ENCODE peak calls at places on chromosome 21, in seven cellular contexts. D is CD8-positive, alpha-beta memory T cell; H is thoracic aorta; Z is PC-9; O is H9; X is right lobe of liver; B is heart left ventricle. Q is an unnamed sample. For H3K4me1, the result is how much of the 10 kb centered on the place peaks cover.

GRCh38 chr21:25964009-25964408 is 206.6 kb downstream of the APP start:
- DNase-seq in D (no peak), H (no peak), Z (no peak), O (no peak), X (no peak), B (no peak), Q (no peak)

GRCh38 chr21:36696390-36696639 is 2.6 kb upstream of the SIM2 start:
- DNase-seq in D (no peak), H (no peak), Z (no peak), O (peak), X (no peak), B (no peak), Q (no peak)

GRCh38 chr21:9760398-9761074 is 760.8 kb upstream of the TPTE start:
- DNase-seq in D (no peak), H (no peak), Z (no peak), O (no peak), X (no peak), B (no peak), Q (no peak)

GRCh38 chr21:14850394-14850793 is 214.4 kb downstream of the NRIP1 start:
- DNase-seq in D (no peak), H (no peak), Z (no peak), O (no peak), X (no peak), B (no peak), Q (no peak)

GRCh38 chr21:42777064-42777756 is 102.1 kb downstream of the WDR4 start:
- DNase-seq in D (no peak), H (no peak), Z (no peak), O (no peak), X (peak), B (no peak), Q (no peak)

GRCh38 chr21:27201197-27201596 is 234.3 kb upstream of the ADAMTS5 start:
- DNase-seq in D (no peak), H (no peak), Z (no peak), O (no peak), X (no peak), B (no peak), Q (no peak)

GRCh38 chr21:30189763-30190162 is 23.2 kb upstream of the CLDN17 start:
- DNase-seq in D (no peak), H (no peak), Z (no peak), O (no peak), X (no peak), B (no peak), Q (no peak)

GRCh38 chr21:16800536-16800935 is 712.3 kb upstream of the CXADR start:
- DNase-seq in D (no peak), H (no peak), Z (no peak), O (no peak), X (no peak), B (no peak), Q (no peak)

GRCh38 chr21:36788116-36788515 is 89.2 kb downstream of the SIM2 start:
- DNase-seq in D (no peak), H (no peak), Z (peak), O (no peak), X (no peak), B (no peak), Q (no peak)

GRCh38 chr21:21232320-21232719 is 234.1 kb downstream of the NCAM2 start:
- DNase-seq in D (no peak), H (no peak), Z (no peak), O (no peak), X (no peak), B (no peak), Q (no peak)

GRCh38 chr21:46622226-46622625 is 13.2 kb upstream of the PRMT2 start:
- DNase-seq in D (peak), H (no peak), Z (no peak), O (no peak), X (no peak), B (peak), Q (peak)

GRCh38 chr21:25489673-25490072 is 117.6 kb downstream of the MRPL39 start:
- DNase-seq in D (no peak), H (no peak), Z (no peak), O (no peak), X (no peak), B (no peak), Q (no peak)

GRCh38 chr21:37223804-37224345 is 43.3 kb downstream of the VPS26C start:
- DNase-seq in D (no peak), H (no peak), Z (no peak), O (no peak), X (no peak), B (no peak), Q (no peak)

DNA sequence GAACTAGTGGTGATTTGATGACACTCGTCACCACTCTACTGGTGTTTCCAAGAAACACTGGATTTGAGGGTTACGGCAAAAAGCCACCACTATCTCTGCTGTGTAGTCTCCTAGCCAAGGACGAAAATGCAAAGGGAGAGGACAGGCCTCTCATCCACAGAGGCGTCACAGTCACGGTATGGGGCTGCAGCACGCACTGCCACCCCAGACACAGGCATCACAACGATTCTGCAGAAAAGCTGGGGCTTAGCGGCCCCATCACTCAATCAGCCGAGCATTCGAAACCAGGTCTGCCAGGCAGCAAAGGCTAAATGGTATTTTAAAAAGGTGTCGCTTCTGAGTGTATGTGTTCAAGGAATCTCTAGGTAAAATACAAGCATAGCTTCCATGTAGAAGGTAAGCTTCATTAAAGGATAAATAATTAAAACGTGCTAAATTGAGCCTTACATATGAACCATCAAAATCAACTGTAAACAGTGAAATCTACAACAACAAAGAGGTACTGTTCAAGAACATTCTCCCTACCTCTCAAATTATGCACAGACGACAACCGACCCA is 1.4 kb downstream of the RIPK4 start:
- DNase-seq in D (no peak), H (no peak), Z (no peak), O (no peak), X (no peak), B (no peak), Q (no peak)
- H3K4me1 ChIP-seq in D (under half), H (under half), Z (under half), O (under half), X (half or more), B (under half), Q (under half)

DNA sequence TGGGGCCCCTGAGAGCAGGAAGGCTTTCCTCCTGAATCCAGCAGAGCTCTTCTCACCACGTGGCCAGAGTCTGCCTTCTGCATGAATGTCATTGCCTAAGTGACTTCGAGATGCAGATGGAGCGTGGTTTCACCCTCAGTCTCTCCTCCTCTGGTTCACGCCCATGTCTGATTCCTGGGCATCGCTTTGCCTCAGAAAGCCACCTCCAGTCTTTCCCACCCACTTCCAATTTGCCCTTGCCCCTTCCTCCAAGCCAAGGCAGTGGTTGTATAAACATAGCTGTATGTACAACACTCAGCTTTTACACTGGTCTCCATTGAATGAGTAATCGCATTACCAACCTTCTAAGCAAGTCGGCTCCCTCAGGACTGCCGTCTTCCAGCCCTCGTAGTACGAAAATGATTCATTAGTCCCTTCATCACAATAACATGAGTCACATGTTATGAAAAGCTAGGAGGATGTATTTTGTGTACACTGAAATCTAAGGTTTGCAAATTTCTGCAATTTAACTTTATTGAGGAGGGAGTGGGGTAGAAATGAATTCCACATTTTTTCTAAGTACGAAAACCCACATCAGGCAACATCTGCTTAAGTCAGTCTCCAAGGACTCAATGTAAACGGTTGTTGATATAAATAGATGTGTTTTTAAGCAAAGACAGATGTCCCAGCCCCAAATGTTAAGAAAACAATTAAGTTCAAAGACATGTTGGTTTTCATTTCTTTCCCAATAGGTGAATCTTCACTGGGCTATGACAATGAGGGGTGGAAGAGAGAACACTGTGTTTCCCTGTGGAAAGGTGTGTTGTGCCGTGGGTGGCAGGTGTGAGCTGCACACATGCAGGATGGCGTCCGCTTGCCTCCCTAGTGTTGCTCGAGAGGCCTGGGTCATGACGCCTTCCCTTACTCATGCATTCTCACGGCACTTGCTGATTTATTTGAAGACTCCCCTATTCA is 32.3 kb upstream of the ETS2 start:
- DNase-seq in D (no peak), H (peak), Z (peak), O (no peak), X (no peak), B (no peak), Q (no peak)
- H3K4me1 ChIP-seq in D (under half), H (under half), Z (under half), O (under half), X (under half), B (under half), Q (under half)

GRCh38 chr21:31728952-31729351 is 3.0 kb downstream of the SCAF4 start:
- DNase-seq in D (no peak), H (no peak), Z (no peak), O (no peak), X (no peak), B (no peak), Q (no peak)

GRCh38 chr21:31731802-31732537 is at the start of gene SCAF4:
- DNase-seq in D (peak), H (peak), Z (peak), O (peak), X (peak), B (peak), Q (peak)

GRCh38 chr21:31729622-31730343 is 2.1 kb downstream of the SCAF4 start:
- DNase-seq in D (no peak), H (no peak), Z (no peak), O (no peak), X (no peak), B (no peak), Q (no peak)

GRCh38 chr21:31731112-31731801 is 661 bp downstream of the SCAF4 start:
- DNase-seq in D (peak), H (no peak), Z (no peak), O (peak), X (peak), B (peak), Q (peak)

DNA sequence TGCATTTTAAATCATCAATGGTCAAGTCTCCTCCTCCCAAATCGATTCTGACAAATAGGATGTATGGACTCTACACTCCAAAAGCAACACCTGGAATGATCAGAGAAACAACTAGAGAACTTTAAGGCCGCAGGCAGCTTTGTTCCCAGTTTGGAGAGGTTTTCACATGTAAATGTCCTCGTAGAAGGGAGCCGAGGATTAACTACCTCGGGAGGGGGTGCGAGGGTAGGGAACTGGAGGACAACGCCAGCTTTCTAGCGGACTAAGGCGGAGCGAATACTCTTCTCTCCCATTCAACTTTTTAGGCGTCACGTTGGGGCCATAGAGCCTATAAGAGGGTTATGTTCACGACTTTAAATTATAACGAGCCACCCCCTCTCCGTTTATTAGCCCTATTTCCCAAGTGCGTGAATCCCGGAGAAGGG is 1.2 kb downstream of the SCAF4 start:
- DNase-seq in D (no peak), H (no peak), Z (no peak), O (peak), X (no peak), B (no peak), Q (no peak)
- H3K4me1 ChIP-seq in D (under half), H (under half), Z (under half), O (under half), X (under half), B (under half), Q (under half)

GRCh38 chr21:45406801-45407628 is 2.0 kb downstream of the COL18A1 start:
- DNase-seq in D (no peak), H (no peak), Z (no peak), O (peak), X (no peak), B (peak), Q (no peak)

GRCh38 chr21:45408271-45408791 is 3.4 kb downstream of the COL18A1 start:
- DNase-seq in D (no peak), H (no peak), Z (no peak), O (no peak), X (no peak), B (peak), Q (no peak)

GRCh38 chr21:45408811-45409261 is 3.9 kb downstream of the COL18A1 start:
- DNase-seq in D (no peak), H (no peak), Z (no peak), O (no peak), X (no peak), B (peak), Q (no peak)

GRCh38 chr21:45405819-45406762 is 1.1 kb downstream of the COL18A1 start:
- DNase-seq in D (no peak), H (no peak), Z (peak), O (no peak), X (no peak), B (peak), Q (no peak)

DNA sequence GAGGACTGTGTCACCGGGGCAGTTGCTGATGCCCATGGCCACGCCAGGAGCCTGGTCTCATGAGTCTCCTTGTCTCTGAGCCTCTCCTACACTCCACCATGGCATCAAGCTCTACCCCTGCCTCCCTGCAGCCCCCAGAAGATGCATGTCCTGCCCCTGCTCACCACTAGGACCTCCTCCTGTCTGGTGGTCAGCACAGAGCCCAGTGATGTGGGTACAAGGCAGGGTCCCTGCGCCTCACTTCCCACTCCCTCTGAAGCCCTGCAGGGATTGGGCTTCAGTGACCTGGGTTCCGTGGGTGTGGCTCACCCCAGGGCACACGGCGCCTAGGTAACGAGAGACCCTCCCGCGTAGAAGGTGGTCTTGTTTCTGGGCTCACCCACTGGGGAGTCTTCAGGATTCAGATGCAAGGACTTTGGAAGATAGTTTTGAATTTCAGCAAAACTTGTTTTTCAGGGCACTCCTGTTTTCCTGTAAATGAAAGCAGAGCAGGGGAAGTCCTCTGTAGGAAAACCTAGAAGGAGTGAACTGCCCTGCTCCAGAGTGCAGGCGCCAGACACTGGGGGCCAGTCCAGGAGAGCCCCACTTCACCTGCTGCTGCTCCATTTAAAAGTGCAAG is 2.8 kb downstream of the COL18A1 start:
- DNase-seq in D (no peak), H (no peak), Z (peak), O (no peak), X (no peak), B (peak), Q (no peak)
- H3K4me1 ChIP-seq in D (under half), H (under half), Z (under half), O (under half), X (under half), B (half or more), Q (under half)

DNA sequence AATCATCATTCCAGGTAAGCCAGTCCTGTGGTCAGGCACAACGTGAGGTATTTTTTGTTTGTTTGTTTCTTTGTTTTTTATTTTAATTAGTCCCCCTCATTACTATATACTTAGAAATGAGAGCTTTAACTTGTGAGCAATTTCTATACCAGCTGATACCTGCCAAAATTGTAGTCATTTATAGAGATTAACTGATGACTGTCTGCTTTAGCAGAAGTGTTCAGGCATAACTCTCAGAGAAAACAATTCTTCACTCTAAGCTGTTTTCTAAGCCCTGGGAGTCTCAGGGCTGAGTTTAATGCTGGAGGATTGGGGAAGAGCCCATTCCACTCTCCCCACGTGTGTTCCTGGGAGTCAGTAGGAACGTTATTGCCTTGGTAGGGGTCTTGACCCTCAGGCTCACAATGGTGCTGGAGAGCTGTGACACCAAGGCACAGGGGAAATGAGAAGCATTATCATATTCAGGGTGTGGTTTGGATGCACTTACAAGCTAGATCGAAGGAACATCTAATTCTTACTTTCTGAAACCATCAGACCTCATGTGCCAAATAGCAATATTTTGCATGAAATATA is 168.2 kb downstream of the CLIC6 start:
- DNase-seq in D (no peak), H (no peak), Z (no peak), O (no peak), X (no peak), B (no peak), Q (no peak)
- H3K4me1 ChIP-seq in D (under half), H (under half), Z (half or more), O (under half), X (under half), B (under half), Q (under half)

GRCh38 chr21:45132841-45133573 is 58.6 kb downstream of the ADARB1 start:
- DNase-seq in D (no peak), H (no peak), Z (no peak), O (no peak), X (no peak), B (no peak), Q (no peak)

GRCh38 chr21:45135868-45136267 is 61.5 kb downstream of the ADARB1 start:
- DNase-seq in D (no peak), H (no peak), Z (no peak), O (no peak), X (no peak), B (no peak), Q (no peak)

GRCh38 chr21:45135122-45135521 is 60.7 kb downstream of the ADARB1 start:
- DNase-seq in D (no peak), H (no peak), Z (no peak), O (no peak), X (no peak), B (no peak), Q (no peak)

GRCh38 chr21:45136500-45136899 is 62.1 kb downstream of the ADARB1 start:
- DNase-seq in D (no peak), H (no peak), Z (no peak), O (no peak), X (no peak), B (no peak), Q (no peak)

DNA sequence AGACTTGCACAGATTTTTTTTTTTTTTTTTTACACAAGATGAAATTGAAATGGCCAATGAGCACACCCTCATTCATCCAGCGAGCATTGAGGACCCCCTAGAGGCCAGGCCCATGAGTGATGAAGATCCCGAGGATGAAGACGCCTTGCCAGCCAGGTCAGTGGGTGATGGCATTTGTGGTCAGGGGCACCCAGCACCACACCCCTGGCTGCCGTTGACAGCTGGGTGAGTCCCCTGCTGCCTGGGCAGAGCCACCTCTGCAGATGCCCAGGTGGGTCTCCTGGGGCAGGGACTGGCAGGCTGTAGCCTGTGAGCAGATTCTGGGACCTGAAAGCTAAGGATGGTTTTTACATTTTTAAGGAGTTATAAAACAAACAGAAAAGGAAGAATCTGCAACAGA is 60.3 kb downstream of the ADARB1 start:
- DNase-seq in D (no peak), H (no peak), Z (no peak), O (no peak), X (no peak), B (no peak), Q (no peak)
- H3K4me1 ChIP-seq in D (under half), H (under half), Z (under half), O (under half), X (under half), B (under half), Q (under half)

GRCh38 chr21:45331521-45332257 is 44.0 kb upstream of the POFUT2 start:
- DNase-seq in D (no peak), H (no peak), Z (no peak), O (peak), X (no peak), B (peak), Q (peak)
- H3K4me1 ChIP-seq in D (under half), H (under half), Z (under half), O (under half), X (under half), B (under half), Q (under half)

GRCh38 chr21:43976661-43977060 is 35.4 kb upstream of the TRAPPC10 start:
- DNase-seq in D (no peak), H (no peak), Z (no peak), O (no peak), X (no peak), B (no peak), Q (no peak)
- H3K4me1 ChIP-seq in D (under half), H (under half), Z (under half), O (under half), X (under half), B (under half), Q (under half)

GRCh38 chr21:34091032-34091431 is 17.7 kb downstream of the MRPS6 start:
- DNase-seq in D (no peak), H (no peak), Z (no peak), O (no peak), X (no peak), B (no peak), Q (no peak)
- H3K4me1 ChIP-seq in D (half or more), H (under half), Z (under half), O (under half), X (under half), B (under half), Q (under half)

Q was measured in upper lobe of right lung.